ENCODE peak calls at places on chromosomes 3 and 15, in nine cellular contexts. One of them, this sample, is unnamed. For H3K27me3 and H3K36me3, the result is how much of the 10 kb centered on the place peaks cover.

GRCh38 chr3:65080432-65080831 is 392.6 kb upstream of the ADAMTS9 start:
- DNase-seq in mesendoderm: peak
- DNase-seq in brain microvascular endothelial cell: no peak
- DNase-seq in heart right ventricle: no peak
- DNase-seq in tibial artery: no peak
- DNase-seq in lung: no peak
- DNase-seq in body of pancreas: peak
- DNase-seq in endothelial cell of umbilical vein: peak
- DNase-seq in A673: peak
- DNase-seq in this sample: no peak

GRCh38 chr15:31341501-31342195 is 15.0 kb downstream of the KLF13 start:
- DNase-seq in mesendoderm: no peak
- DNase-seq in brain microvascular endothelial cell: no peak
- DNase-seq in heart right ventricle: no peak
- DNase-seq in tibial artery: no peak
- DNase-seq in lung: no peak
- DNase-seq in body of pancreas: no peak
- DNase-seq in endothelial cell of umbilical vein: no peak
- DNase-seq in A673: no peak
- DNase-seq in this sample: no peak

GRCh38 chr3:23051240-23052140 is 151.6 kb upstream of the UBE2E2 start:
- DNase-seq in mesendoderm: no peak
- DNase-seq in brain microvascular endothelial cell: no peak
- DNase-seq in heart right ventricle: no peak
- DNase-seq in tibial artery: no peak
- DNase-seq in lung: no peak
- DNase-seq in body of pancreas: no peak
- DNase-seq in endothelial cell of umbilical vein: no peak
- DNase-seq in A673: no peak
- DNase-seq in this sample: no peak

GRCh38 chr3:48318831-48319512 is 14.5 kb downstream of the SPINK8 start:
- DNase-seq in mesendoderm: no peak
- DNase-seq in brain microvascular endothelial cell: no peak
- DNase-seq in heart right ventricle: no peak
- DNase-seq in tibial artery: no peak
- DNase-seq in lung: no peak
- DNase-seq in body of pancreas: no peak
- DNase-seq in endothelial cell of umbilical vein: no peak
- DNase-seq in A673: no peak
- DNase-seq in this sample: no peak

GRCh38 chr3:183203670-183204069 is 41.1 kb upstream of the LAMP3 start:
- DNase-seq in mesendoderm: peak
- DNase-seq in brain microvascular endothelial cell: no peak
- DNase-seq in heart right ventricle: no peak
- DNase-seq in tibial artery: no peak
- DNase-seq in lung: no peak
- DNase-seq in body of pancreas: no peak
- DNase-seq in endothelial cell of umbilical vein: no peak
- DNase-seq in A673: no peak
- DNase-seq in this sample: no peak

GRCh38 chr15:25947336-25948080 is 84.4 kb upstream of the ATP10A start:
- DNase-seq in mesendoderm: peak
- DNase-seq in brain microvascular endothelial cell: no peak
- DNase-seq in heart right ventricle: no peak
- DNase-seq in tibial artery: no peak
- DNase-seq in lung: no peak
- DNase-seq in body of pancreas: peak
- DNase-seq in endothelial cell of umbilical vein: no peak
- DNase-seq in A673: peak
- DNase-seq in this sample: peak

GRCh38 chr3:123330441-123330991 is 118.4 kb downstream of the ADCY5 start:
- DNase-seq in mesendoderm: no peak
- DNase-seq in brain microvascular endothelial cell: no peak
- DNase-seq in heart right ventricle: no peak
- DNase-seq in tibial artery: peak
- DNase-seq in lung: no peak
- DNase-seq in body of pancreas: peak
- DNase-seq in endothelial cell of umbilical vein: no peak
- DNase-seq in A673: peak
- DNase-seq in this sample: no peak

GRCh38 chr3:177448987-177449975 is 252.0 kb upstream of the TBL1XR1 start:
- DNase-seq in mesendoderm: peak
- DNase-seq in brain microvascular endothelial cell: peak
- DNase-seq in heart right ventricle: no peak
- DNase-seq in tibial artery: no peak
- DNase-seq in lung: peak
- DNase-seq in body of pancreas: no peak
- DNase-seq in endothelial cell of umbilical vein: no peak
- DNase-seq in A673: peak
- DNase-seq in this sample: no peak

GRCh38 chr15:48617619-48618018 is 27.9 kb downstream of the FBN1 start:
- DNase-seq in mesendoderm: no peak
- DNase-seq in brain microvascular endothelial cell: peak
- DNase-seq in heart right ventricle: no peak
- DNase-seq in tibial artery: no peak
- DNase-seq in lung: peak
- DNase-seq in body of pancreas: peak
- DNase-seq in endothelial cell of umbilical vein: peak
- DNase-seq in A673: no peak
- DNase-seq in this sample: peak

GRCh38 chr15:66494262-66494661 is 3.3 kb downstream of the SNAPC5 start:
- DNase-seq in mesendoderm: no peak
- DNase-seq in brain microvascular endothelial cell: no peak
- DNase-seq in heart right ventricle: no peak
- DNase-seq in tibial artery: no peak
- DNase-seq in lung: no peak
- DNase-seq in body of pancreas: no peak
- DNase-seq in endothelial cell of umbilical vein: no peak
- DNase-seq in A673: no peak
- DNase-seq in this sample: no peak

GRCh38 chr3:119891944-119892721 is 110.2 kb downstream of the NR1I2 start:
- DNase-seq in mesendoderm: peak
- DNase-seq in brain microvascular endothelial cell: peak
- DNase-seq in heart right ventricle: no peak
- DNase-seq in tibial artery: no peak
- DNase-seq in lung: peak
- DNase-seq in body of pancreas: peak
- DNase-seq in endothelial cell of umbilical vein: peak
- DNase-seq in A673: peak
- DNase-seq in this sample: no peak

GRCh38 chr3:143443851-143444331 is 324.3 kb downstream of the CHST2 start:
- DNase-seq in mesendoderm: peak
- DNase-seq in brain microvascular endothelial cell: peak
- DNase-seq in heart right ventricle: no peak
- DNase-seq in tibial artery: peak
- DNase-seq in lung: peak
- DNase-seq in body of pancreas: peak
- DNase-seq in endothelial cell of umbilical vein: peak
- DNase-seq in A673: peak
- DNase-seq in this sample: peak

GRCh38 chr3:161222662-161223061 is 1.6 kb downstream of the NMD3 start:
- DNase-seq in mesendoderm: peak
- DNase-seq in brain microvascular endothelial cell: no peak
- DNase-seq in heart right ventricle: no peak
- DNase-seq in tibial artery: no peak
- DNase-seq in lung: no peak
- DNase-seq in body of pancreas: no peak
- DNase-seq in endothelial cell of umbilical vein: peak
- DNase-seq in A673: no peak
- DNase-seq in this sample: no peak

GRCh38 chr3:161220850-161221753 is at the start of gene NMD3:
- DNase-seq in mesendoderm: peak
- DNase-seq in brain microvascular endothelial cell: peak
- DNase-seq in heart right ventricle: peak
- DNase-seq in tibial artery: peak
- DNase-seq in lung: peak
- DNase-seq in body of pancreas: peak
- DNase-seq in endothelial cell of umbilical vein: peak
- DNase-seq in A673: peak
- DNase-seq in this sample: peak

GRCh38 chr3:161219495-161219894 is 1.6 kb upstream of the NMD3 start:
- DNase-seq in mesendoderm: no peak
- DNase-seq in brain microvascular endothelial cell: no peak
- DNase-seq in heart right ventricle: no peak
- DNase-seq in tibial artery: no peak
- DNase-seq in lung: no peak
- DNase-seq in body of pancreas: no peak
- DNase-seq in endothelial cell of umbilical vein: no peak
- DNase-seq in A673: no peak
- DNase-seq in this sample: no peak

GRCh38 chr3:161221881-161222600 is 930 bp downstream of the NMD3 start:
- DNase-seq in mesendoderm: peak
- DNase-seq in brain microvascular endothelial cell: no peak
- DNase-seq in heart right ventricle: no peak
- DNase-seq in tibial artery: no peak
- DNase-seq in lung: no peak
- DNase-seq in body of pancreas: peak
- DNase-seq in endothelial cell of umbilical vein: peak
- DNase-seq in A673: peak
- DNase-seq in this sample: peak

GRCh38 chr3:161224786-161225185 is 3.7 kb downstream of the NMD3 start:
- DNase-seq in mesendoderm: no peak
- DNase-seq in brain microvascular endothelial cell: no peak
- DNase-seq in heart right ventricle: no peak
- DNase-seq in tibial artery: no peak
- DNase-seq in lung: no peak
- DNase-seq in body of pancreas: peak
- DNase-seq in endothelial cell of umbilical vein: no peak
- DNase-seq in A673: no peak
- DNase-seq in this sample: no peak
- H3K4me3 ChIP-seq in mesendoderm: no peak
- H3K4me3 ChIP-seq in brain microvascular endothelial cell: no peak
- H3K4me3 ChIP-seq in heart right ventricle: no peak
- H3K4me3 ChIP-seq in tibial artery: no peak
- H3K4me3 ChIP-seq in lung: no peak
- H3K4me3 ChIP-seq in body of pancreas: no peak
- H3K4me3 ChIP-seq in endothelial cell of umbilical vein: no peak
- H3K4me3 ChIP-seq in A673: no peak
- H3K4me3 ChIP-seq in this sample: no peak

GRCh38 chr3:127734181-127734720 is 61.5 kb downstream of the ABTB1 start:
- DNase-seq in mesendoderm: no peak
- DNase-seq in brain microvascular endothelial cell: no peak
- DNase-seq in heart right ventricle: no peak
- DNase-seq in tibial artery: no peak
- DNase-seq in lung: no peak
- DNase-seq in body of pancreas: no peak
- DNase-seq in endothelial cell of umbilical vein: no peak
- DNase-seq in A673: no peak
- DNase-seq in this sample: no peak

GRCh38 chr3:127735767-127736693 is 63.3 kb downstream of the ABTB1 start:
- DNase-seq in mesendoderm: no peak
- DNase-seq in brain microvascular endothelial cell: peak
- DNase-seq in heart right ventricle: no peak
- DNase-seq in tibial artery: no peak
- DNase-seq in lung: no peak
- DNase-seq in body of pancreas: peak
- DNase-seq in endothelial cell of umbilical vein: peak
- DNase-seq in A673: peak
- DNase-seq in this sample: peak

GRCh38 chr3:127732879-127733350 is 60.2 kb downstream of the ABTB1 start:
- DNase-seq in mesendoderm: peak
- DNase-seq in brain microvascular endothelial cell: no peak
- DNase-seq in heart right ventricle: no peak
- DNase-seq in tibial artery: no peak
- DNase-seq in lung: no peak
- DNase-seq in body of pancreas: no peak
- DNase-seq in endothelial cell of umbilical vein: no peak
- DNase-seq in A673: no peak
- DNase-seq in this sample: no peak

GRCh38 chr3:127733781-127734180 is 61.0 kb downstream of the ABTB1 start:
- DNase-seq in mesendoderm: no peak
- DNase-seq in brain microvascular endothelial cell: no peak
- DNase-seq in heart right ventricle: no peak
- DNase-seq in tibial artery: no peak
- DNase-seq in lung: no peak
- DNase-seq in body of pancreas: no peak
- DNase-seq in endothelial cell of umbilical vein: no peak
- DNase-seq in A673: peak
- DNase-seq in this sample: no peak

GRCh38 chr3:127734754-127735473 is 62.2 kb downstream of the ABTB1 start:
- DNase-seq in mesendoderm: peak
- DNase-seq in brain microvascular endothelial cell: peak
- DNase-seq in heart right ventricle: no peak
- DNase-seq in tibial artery: no peak
- DNase-seq in lung: no peak
- DNase-seq in body of pancreas: peak
- DNase-seq in endothelial cell of umbilical vein: peak
- DNase-seq in A673: peak
- DNase-seq in this sample: peak
- H3K27me3 ChIP-seq in mesendoderm: under half
- H3K27me3 ChIP-seq in brain microvascular endothelial cell: under half
- H3K27me3 ChIP-seq in heart right ventricle: under half
- H3K27me3 ChIP-seq in tibial artery: under half
- H3K27me3 ChIP-seq in lung: under half
- H3K27me3 ChIP-seq in body of pancreas: under half
- H3K27me3 ChIP-seq in endothelial cell of umbilical vein: under half
- H3K27me3 ChIP-seq in A673: under half
- H3K27me3 ChIP-seq in this sample: under half

DNA sequence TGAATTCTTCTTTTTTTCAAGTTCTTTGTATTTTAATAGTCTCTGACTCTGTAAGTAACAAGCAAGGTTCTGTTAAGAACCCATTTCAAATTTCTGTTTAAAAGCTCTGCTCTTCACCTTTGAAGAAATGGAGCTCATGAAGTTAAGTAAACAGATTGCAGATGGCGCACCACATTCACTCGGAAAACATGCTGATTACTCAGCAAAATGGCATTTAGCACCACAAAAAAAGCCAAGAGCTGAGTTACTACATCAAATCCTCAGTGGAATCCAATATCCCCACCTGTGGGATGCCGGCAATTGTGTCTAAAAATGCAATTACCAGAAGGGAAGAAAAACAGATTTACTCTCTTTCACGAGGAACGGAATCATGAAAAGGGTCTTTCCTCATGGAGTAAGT is 758.0 kb downstream of the NTRK3 start:
- DNase-seq in mesendoderm: peak
- DNase-seq in brain microvascular endothelial cell: peak
- DNase-seq in heart right ventricle: no peak
- DNase-seq in tibial artery: no peak
- DNase-seq in lung: no peak
- DNase-seq in body of pancreas: no peak
- DNase-seq in endothelial cell of umbilical vein: no peak
- DNase-seq in A673: no peak
- DNase-seq in this sample: no peak
- H3K36me3 ChIP-seq in mesendoderm: under half
- H3K36me3 ChIP-seq in brain microvascular endothelial cell: under half
- H3K36me3 ChIP-seq in heart right ventricle: under half
- H3K36me3 ChIP-seq in tibial artery: under half
- H3K36me3 ChIP-seq in lung: under half
- H3K36me3 ChIP-seq in body of pancreas: under half
- H3K36me3 ChIP-seq in endothelial cell of umbilical vein: under half
- H3K36me3 ChIP-seq in A673: under half
- H3K36me3 ChIP-seq in this sample: under half

DNA sequence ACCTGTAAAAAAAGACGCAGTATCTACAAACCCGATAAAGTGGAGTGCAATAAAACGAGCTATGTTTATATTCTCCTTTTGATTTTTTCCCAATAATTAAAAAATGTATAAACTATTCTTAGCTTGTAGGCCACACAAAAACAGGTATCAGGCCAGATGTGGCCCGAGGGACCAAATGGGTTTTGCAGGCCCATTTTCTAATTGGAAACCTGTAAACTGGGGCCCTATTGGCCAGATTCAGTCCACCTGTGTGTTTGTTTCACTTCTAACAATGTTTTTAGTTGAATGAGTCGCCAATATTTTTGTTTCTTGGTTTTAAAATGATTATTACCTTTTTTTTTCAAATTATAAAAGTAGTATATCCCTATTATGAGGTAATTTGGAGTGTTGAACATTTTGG is 29.7 kb downstream of the ZBTB38 start:
- DNase-seq in mesendoderm: no peak
- DNase-seq in brain microvascular endothelial cell: no peak
- DNase-seq in heart right ventricle: no peak
- DNase-seq in tibial artery: no peak
- DNase-seq in lung: no peak
- DNase-seq in body of pancreas: no peak
- DNase-seq in endothelial cell of umbilical vein: no peak
- DNase-seq in A673: no peak
- DNase-seq in this sample: no peak
- H3K4me3 ChIP-seq in mesendoderm: no peak
- H3K4me3 ChIP-seq in brain microvascular endothelial cell: no peak
- H3K4me3 ChIP-seq in heart right ventricle: no peak
- H3K4me3 ChIP-seq in tibial artery: no peak
- H3K4me3 ChIP-seq in lung: no peak
- H3K4me3 ChIP-seq in body of pancreas: no peak
- H3K4me3 ChIP-seq in endothelial cell of umbilical vein: no peak
- H3K4me3 ChIP-seq in A673: no peak
- H3K4me3 ChIP-seq in this sample: no peak

This sample was measured in MG63.